ENCODE peak calls at places on chromosome 5, in four cellular contexts. F, A, G and N are unnamed samples.

GRCh38 chr5:73327908-73328455 is 120.6 kb downstream of the FOXD1 start:
- DNase-seq in F (peak), A (no peak), G (no peak), N (no peak)

GRCh38 chr5:176364765-176365662 is at the start of gene ARL10:
- DNase-seq in F (no peak), A (peak), G (no peak), N (no peak)

GRCh38 chr5:13606051-13606450 is 338.4 kb downstream of the DNAH5 start:
- DNase-seq in F (no peak), A (no peak), G (no peak), N (no peak)

GRCh38 chr5:75052461-75053285 is at the start of gene GCNT4:
- DNase-seq in F (peak), A (no peak), G (no peak), N (no peak)

GRCh38 chr5:159057426-159057825 is 42.3 kb downstream of the EBF1 start:
- DNase-seq in F (no peak), A (no peak), G (no peak), N (no peak)

GRCh38 chr5:97044057-97044456 is 98.4 kb downstream of the LIX1 start:
- DNase-seq in F (peak), A (no peak), G (peak), N (no peak)

GRCh38 chr5:102583663-102584062 is 84.9 kb upstream of the SLCO6A1 start:
- DNase-seq in F (no peak), A (peak), G (peak), N (no peak)

GRCh38 chr5:149271717-149272558 is at the start of gene AFAP1L1:
- DNase-seq in F (peak), A (peak), G (peak), N (peak)

GRCh38 chr5:172042183-172042582 is 35.7 kb upstream of the FBXW11 start:
- DNase-seq in F (no peak), A (no peak), G (no peak), N (no peak)

GRCh38 chr5:72292411-72292810 is 27.6 kb downstream of the MRPS27 start:
- DNase-seq in F (no peak), A (no peak), G (no peak), N (no peak)

GRCh38 chr5:143261748-143262392 is 141.6 kb downstream of the NR3C1 start:
- DNase-seq in F (peak), A (no peak), G (no peak), N (no peak)

GRCh38 chr5:53542917-53543316 is 17.5 kb upstream of the NDUFS4 start:
- DNase-seq in F (no peak), A (no peak), G (no peak), N (no peak)

GRCh38 chr5:137564475-137564961 is 65.4 kb upstream of the SPOCK1 start:
- DNase-seq in F (peak), A (no peak), G (no peak), N (no peak)

GRCh38 chr5:142115937-142116614 is 7.5 kb downstream of the NDFIP1 start:
- DNase-seq in F (peak), A (no peak), G (no peak), N (no peak)

GRCh38 chr5:150289551-150290390 is at the start of gene CAMK2A:
- DNase-seq in F (no peak), A (no peak), G (no peak), N (no peak)

GRCh38 chr5:11322133-11322532 is 561.1 kb upstream of the DAP start:
- DNase-seq in F (no peak), A (no peak), G (no peak), N (no peak)

GRCh38 chr5:6723901-6724300 is 10.7 kb downstream of the TENT4A start:
- DNase-seq in F (no peak), A (no peak), G (no peak), N (no peak)